ENCODE peak calls at places on chromosomes 16 and 17, in four cellular contexts. One of them, this sample, is unnamed.
A peak's percentile ranks its signal among the peaks of the same experiment; 100 is the strongest.

GRCh38 chr16:56944954-56945839 is 13.3 kb downstream of the HERPUD1 start:
- DNase-seq in neural progenitor cell: no peak
- DNase-seq in EH: peak; percentile 53
- DNase-seq in heart right ventricle: no peak
- DNase-seq in this sample: no peak

GRCh38 chr16:3909791-3910583 is 29.5 kb upstream of the CREBBP start:
- DNase-seq in neural progenitor cell: peak; percentile 30
- DNase-seq in EH: no peak
- DNase-seq in heart right ventricle: no peak
- DNase-seq in this sample: no peak

GRCh38 chr17:62902573-62903229 is 63.3 kb upstream of the TANC2 start:
- DNase-seq in neural progenitor cell: no peak
- DNase-seq in EH: no peak
- DNase-seq in heart right ventricle: no peak
- DNase-seq in this sample: no peak

GRCh38 chr16:82008957-82009592 is 2.2 kb downstream of the SDR42E1 start:
- DNase-seq in neural progenitor cell: no peak
- DNase-seq in EH: no peak
- DNase-seq in heart right ventricle: no peak
- DNase-seq in this sample: no peak

GRCh38 chr16:73171901-73172619 is 124.1 kb upstream of the ZFHX3 start:
- DNase-seq in neural progenitor cell: no peak
- DNase-seq in EH: no peak
- DNase-seq in heart right ventricle: peak; percentile 23
- DNase-seq in this sample: no peak

GRCh38 chr17:78993981-78994671 is 14.4 kb upstream of the LGALS3BP start:
- DNase-seq in neural progenitor cell: no peak
- DNase-seq in EH: no peak
- DNase-seq in heart right ventricle: no peak
- DNase-seq in this sample: no peak

GRCh38 chr16:86508947-86509758 is 1.2 kb upstream of the FOXF1 start:
- DNase-seq in neural progenitor cell: peak; percentile 80
- DNase-seq in EH: peak; percentile 87
- DNase-seq in heart right ventricle: peak; percentile 42
- DNase-seq in this sample: no peak

GRCh38 chr16:49748322-49748721 is 107.6 kb downstream of the ZNF423 start:
- DNase-seq in neural progenitor cell: no peak
- DNase-seq in EH: no peak
- DNase-seq in heart right ventricle: peak; percentile 32
- DNase-seq in this sample: peak; percentile 32

GRCh38 chr16:50213939-50214519 is 52.3 kb upstream of the ADCY7 start:
- DNase-seq in neural progenitor cell: peak; percentile 18
- DNase-seq in EH: peak; percentile 65
- DNase-seq in heart right ventricle: no peak
- DNase-seq in this sample: no peak

GRCh38 chr17:2724783-2725164 is 13.2 kb upstream of the CLUH start:
- DNase-seq in neural progenitor cell: peak; percentile 91
- DNase-seq in EH: peak; percentile 39
- DNase-seq in heart right ventricle: no peak
- DNase-seq in this sample: peak; percentile 27

GRCh38 chr17:73396429-73397277 is 84.9 kb upstream of the CDC42EP4 start:
- DNase-seq in neural progenitor cell: no peak
- DNase-seq in EH: peak; percentile 21
- DNase-seq in heart right ventricle: no peak
- DNase-seq in this sample: no peak

GRCh38 chr16:10740000-10740844 is 3.4 kb upstream of the NUBP1 start:
- DNase-seq in neural progenitor cell: no peak
- DNase-seq in EH: no peak
- DNase-seq in heart right ventricle: no peak
- DNase-seq in this sample: no peak

GRCh38 chr17:81111066-81111465 is 54.2 kb upstream of the PVALEF start:
- DNase-seq in neural progenitor cell: no peak
- DNase-seq in EH: no peak
- DNase-seq in heart right ventricle: no peak
- DNase-seq in this sample: no peak

GRCh38 chr17:82241926-82242697 is 13.3 kb downstream of the SLC16A3 start:
- DNase-seq in neural progenitor cell: no peak
- DNase-seq in EH: no peak
- DNase-seq in heart right ventricle: no peak
- DNase-seq in this sample: no peak

GRCh38 chr17:39908789-39909352 is 9.6 kb downstream of the GSDMB start:
- DNase-seq in neural progenitor cell: no peak
- DNase-seq in EH: no peak
- DNase-seq in heart right ventricle: no peak
- DNase-seq in this sample: no peak

GRCh38 chr17:15954222-15954621 is 9.3 kb downstream of the ADORA2B start:
- DNase-seq in neural progenitor cell: no peak
- DNase-seq in EH: peak; percentile 96
- DNase-seq in heart right ventricle: no peak
- DNase-seq in this sample: no peak

GRCh38 chr17:79082311-79083190 is 7.9 kb downstream of the ENGASE start:
- DNase-seq in neural progenitor cell: peak; percentile 76
- DNase-seq in EH: peak; percentile 42
- DNase-seq in heart right ventricle: peak; percentile 46
- DNase-seq in this sample: peak; percentile 15

GRCh38 chr16:12679660-12680272 is 123.9 kb downstream of the CPPED1 start:
- DNase-seq in neural progenitor cell: no peak
- DNase-seq in EH: peak; percentile 74
- DNase-seq in heart right ventricle: no peak
- DNase-seq in this sample: no peak

GRCh38 chr17:7315570-7316243 is 547 bp upstream of the GPS2 start:
- DNase-seq in neural progenitor cell: no peak
- DNase-seq in EH: no peak
- DNase-seq in heart right ventricle: no peak
- DNase-seq in this sample: no peak

GRCh38 chr17:60971515-60972369 is 294.1 kb downstream of the BCAS3 start:
- DNase-seq in neural progenitor cell: peak; percentile 71
- DNase-seq in EH: peak; percentile 70
- DNase-seq in heart right ventricle: peak; percentile 25
- DNase-seq in this sample: peak; percentile 1

GRCh38 chr17:60914078-60914477 is 236.4 kb downstream of the BCAS3 start:
- DNase-seq in neural progenitor cell: no peak
- DNase-seq in EH: peak; percentile 18
- DNase-seq in heart right ventricle: no peak
- DNase-seq in this sample: no peak